ENCODE peak calls at places on chromosomes 11 and 22, in six cellular contexts. C is ELR; R is stimulated activated CD8-positive, alpha-beta memory T cell treated with anti-CD3 and anti-CD28 coated beads, Interleukin-4, amount 100 ng/mL, for 4 hours; B is DMS53; Z is activated effector memory CD4-positive, alpha-beta T cell treated with Interleukin-2 at 50 U/mL for 16 hours; G is iris pigment epithelial cell. Y is an unnamed sample.

GRCh38 chr22:27252282-27253049 is 549.1 kb downstream of the MN1 start:
- DNase-seq in C (peak), R (no peak), G (peak), B (no peak), Z (no peak), Y (no peak)

GRCh38 chr22:23652711-23653110 is 20.6 kb upstream of the DRICH1 start:
- DNase-seq in G (no peak), Z (no peak), C (no peak), B (no peak), R (no peak), Y (no peak)

GRCh38 chr11:58216476-58216875 is 4.0 kb downstream of the OR1S1 start:
- DNase-seq in B (no peak), G (no peak), Z (no peak), R (no peak), C (no peak), Y (no peak)

GRCh38 chr22:41799486-41800347 is 762 bp upstream of the CCDC134 start:
- DNase-seq in R (no peak), C (peak), B (peak), Z (no peak), G (peak), Y (no peak)

GRCh38 chr11:46112961-46113617 is 8.2 kb downstream of the PHF21A start:
- DNase-seq in G (peak), C (peak), R (no peak), B (peak), Z (no peak), Y (peak)

GRCh38 chr22:43317252-43317651 is 25.9 kb downstream of the SCUBE1 start:
- DNase-seq in R (no peak), C (no peak), B (no peak), Z (no peak), G (no peak), Y (no peak)

GRCh38 chr11:112215621-112216020 is 10.6 kb upstream of the PTS start:
- DNase-seq in B (no peak), R (no peak), Z (no peak), G (no peak), C (no peak), Y (no peak)

GRCh38 chr11:65557280-65558001 is 718 bp downstream of the LTBP3 start:
- DNase-seq in G (no peak), C (no peak), B (peak), Z (no peak), R (no peak), Y (no peak)

GRCh38 chr22:35523167-35523928 is 17.3 kb upstream of the RASD2 start:
- DNase-seq in R (no peak), Z (no peak), G (no peak), B (peak), C (no peak), Y (no peak)

GRCh38 chr11:112293614-112294013 is 33.0 kb upstream of the PLET1 start:
- DNase-seq in B (no peak), C (no peak), Z (no peak), R (no peak), G (peak), Y (no peak)

GRCh38 chr11:62392506-62392905 is 26.3 kb upstream of the SCGB1A1 start:
- DNase-seq in R (no peak), B (no peak), Z (no peak), G (no peak), C (no peak), Y (no peak)

GRCh38 chr11:83778598-83778997 is 492.4 kb upstream of the CCDC90B start:
- DNase-seq in C (peak), Z (no peak), G (peak), B (no peak), R (no peak), Y (no peak)

GRCh38 chr11:363948-364761 is 5.1 kb upstream of the B4GALNT4 start:
- DNase-seq in C (peak), G (no peak), R (peak), Z (peak), B (peak), Y (peak)

GRCh38 chr11:776459-777287 is 614 bp downstream of the GATD1 start:
- DNase-seq in G (peak), R (no peak), B (peak), Z (no peak), C (peak), Y (no peak)

GRCh38 chr22:43393132-43393844 is 18.5 kb upstream of the MPPED1 start:
- DNase-seq in Z (no peak), R (no peak), B (peak), C (no peak), G (no peak), Y (no peak)

GRCh38 chr11:86246293-86246675 is 1.7 kb downstream of the EED start:
- DNase-seq in C (peak), B (no peak), R (no peak), G (no peak), Z (no peak), Y (no peak)

GRCh38 chr22:38316340-38317236 is 645 bp downstream of the CSNK1E start:
- DNase-seq in C (peak), G (peak), Z (peak), R (no peak), B (peak), Y (peak)

GRCh38 chr22:19875531-19876313 is 21.0 kb upstream of the GNB1L start:
- DNase-seq in G (no peak), B (no peak), R (no peak), C (no peak), Z (no peak), Y (no peak)

GRCh38 chr22:38228873-38229740 is 27.3 kb downstream of the MAFF start:
- DNase-seq in G (peak), C (peak), Z (peak), B (peak), R (no peak), Y (no peak)

GRCh38 chr11:5204787-5205186 is 4.3 kb upstream of the OR51V1 start:
- DNase-seq in Z (no peak), C (peak), R (no peak), G (peak), B (peak), Y (no peak)

Y was measured in T-helper 1 cell.